ENCODE peak calls at places on chromosomes 6 and 20, in eight cellular contexts. B is GM12878, U is GM23338, R is Panc1, P is HCT116, A is SK-N-SH, Q is HepG2, T is K562. G is an unnamed sample.

GRCh38 chr6:17633465-17634188 is 33.5 kb downstream of the FAM8A1 start:
- DNase-seq in B (peak; percentile 11), U (no peak), R (no peak), P (no peak), A (no peak), Q (no peak), T (no peak), G (no peak)

GRCh38 chr6:140434761-140435160 is 1060.3 kb upstream of the CITED2 start:
- DNase-seq in B (no peak), U (no peak), R (no peak), P (no peak), A (no peak), Q (no peak), T (no peak), G (no peak)

GRCh38 chr6:81636930-81637568 is 115.4 kb downstream of the TENT5A start:
- DNase-seq in B (no peak), U (no peak), R (no peak), P (no peak), A (no peak), Q (peak; percentile 2), T (no peak), G (no peak)

GRCh38 chr20:64113444-64113775 is 6.0 kb upstream of the NPBWR2 start:
- DNase-seq in B (no peak), U (no peak), R (no peak), P (no peak), A (peak; percentile 9), Q (no peak), T (no peak), G (no peak)

GRCh38 chr20:57560554-57561355 is at the start of gene PCK1:
- DNase-seq in B (no peak), U (no peak), R (no peak), P (no peak), A (no peak), Q (peak; percentile 89), T (peak; percentile 86), G (no peak)

GRCh38 chr6:19013011-19013410 is 625.9 kb downstream of the RNF144B start:
- DNase-seq in B (no peak), U (no peak), R (no peak), P (no peak), A (no peak), Q (no peak), T (no peak), G (no peak)

GRCh38 chr6:53894086-53894485 is 99.3 kb downstream of the LRRC1 start:
- DNase-seq in B (no peak), U (no peak), R (no peak), P (no peak), A (no peak), Q (no peak), T (peak; percentile 1), G (peak; percentile 4)

GRCh38 chr20:25238319-25239037 is 9.4 kb upstream of the PYGB start:
- DNase-seq in B (no peak), U (no peak), R (no peak), P (no peak), A (no peak), Q (no peak), T (no peak), G (no peak)

GRCh38 chr20:37198962-37199660 is 19.8 kb upstream of the MROH8 start:
- DNase-seq in B (no peak), U (no peak), R (no peak), P (no peak), A (no peak), Q (no peak), T (no peak), G (no peak)

GRCh38 chr6:42197574-42198362 is 3.0 kb upstream of the GUCA1B start:
- DNase-seq in B (no peak), U (no peak), R (no peak), P (no peak), A (no peak), Q (peak; percentile 81), T (peak; percentile 95), G (peak; percentile 14)

GRCh38 chr20:21031666-21032065 is 74.5 kb downstream of the LINC00237 start:
- DNase-seq in B (no peak), U (no peak), R (no peak), P (no peak), A (no peak), Q (peak; percentile 51), T (no peak), G (no peak)

GRCh38 chr6:147204060-147204785 is at the start of gene STXBP5:
- DNase-seq in B (no peak), U (peak; percentile 66), R (no peak), P (no peak), A (peak; percentile 66), Q (peak; percentile 22), T (peak; percentile 73), G (no peak)

GRCh38 chr6:3526962-3527796 is 70.3 kb upstream of the SLC22A23 start:
- DNase-seq in B (no peak), U (no peak), R (no peak), P (no peak), A (no peak), Q (no peak), T (no peak), G (no peak)

GRCh38 chr6:31952140-31952805 is 6.4 kb downstream of the CFB start:
- DNase-seq in B (no peak), U (peak; percentile 73), R (no peak), P (no peak), A (peak; percentile 75), Q (peak; percentile 71), T (peak; percentile 71), G (no peak)
- TF ChIP-seq POLR2AphosphoS5 in B (no peak), U (no peak), R (no peak), P (no peak), A (no peak), Q (peak; percentile 57), T (no peak), G (no peak)

GRCh38 chr6:111219785-111220184 is 132.5 kb downstream of the SLC16A10 start:
- DNase-seq in B (no peak), U (no peak), R (no peak), P (no peak), A (no peak), Q (no peak), T (no peak), G (no peak)

GRCh38 chr6:111211411-111212030 is 124.2 kb downstream of the SLC16A10 start:
- DNase-seq in B (no peak), U (no peak), R (no peak), P (no peak), A (no peak), Q (no peak), T (peak; percentile 63), G (no peak)

GRCh38 chr6:111212625-111213024 is 125.3 kb downstream of the SLC16A10 start:
- DNase-seq in B (no peak), U (no peak), R (no peak), P (no peak), A (no peak), Q (no peak), T (no peak), G (no peak)

GRCh38 chr6:111210074-111210729 is 122.9 kb downstream of the SLC16A10 start:
- DNase-seq in B (peak; percentile 30), U (peak; percentile 86), R (peak; percentile 73), P (peak; percentile 45), A (peak; percentile 61), Q (peak; percentile 60), T (peak; percentile 62), G (no peak)

GRCh38 chr6:111215134-111215533 is 127.8 kb downstream of the SLC16A10 start:
- DNase-seq in B (no peak), U (no peak), R (no peak), P (no peak), A (no peak), Q (no peak), T (no peak), G (no peak)
- TF ChIP-seq REST in B (no peak), U (no peak), R (no peak), P (no peak), A (no peak), Q (no peak), T (no peak), G (no peak)

GRCh38 chr6:110328231-110328630 is 29.9 kb downstream of the METTL24 start:
- DNase-seq in B (no peak), U (no peak), R (no peak), P (no peak), A (no peak), Q (no peak), T (no peak), G (no peak)

GRCh38 chr6:110322151-110323003 is 35.8 kb downstream of the METTL24 start:
- DNase-seq in B (no peak), U (peak; percentile 20), R (no peak), P (no peak), A (no peak), Q (no peak), T (no peak), G (no peak)

GRCh38 chr6:110323004-110323657 is 35.0 kb downstream of the METTL24 start:
- DNase-seq in B (no peak), U (peak; percentile 45), R (no peak), P (no peak), A (no peak), Q (no peak), T (no peak), G (no peak)

GRCh38 chr6:110326609-110327008 is 31.5 kb downstream of the METTL24 start:
- DNase-seq in B (no peak), U (no peak), R (no peak), P (no peak), A (no peak), Q (no peak), T (no peak), G (no peak)

DNA sequence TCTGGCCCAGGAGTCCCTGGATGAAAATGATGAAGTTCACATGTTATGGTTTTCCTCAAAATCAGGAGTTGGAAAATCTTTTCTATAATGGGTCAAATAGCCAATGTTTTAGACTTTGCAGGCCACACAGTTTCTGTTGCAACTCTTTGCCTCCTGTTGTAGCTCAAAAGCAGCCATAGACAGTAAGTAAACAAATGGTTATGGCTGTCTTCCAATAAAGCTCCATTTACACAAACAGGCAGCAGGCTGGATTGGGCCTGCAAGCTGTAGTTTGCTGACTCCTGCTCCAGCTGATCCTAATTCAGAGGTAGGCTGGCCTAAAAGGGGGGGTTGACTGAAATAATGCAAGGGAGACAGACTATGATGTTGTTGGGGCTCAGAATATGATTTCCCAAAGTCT is 33.0 kb downstream of the METTL24 start:
- DNase-seq in B (no peak), U (no peak), R (no peak), P (no peak), A (no peak), Q (peak; percentile 46), T (no peak), G (no peak)
- TF ChIP-seq POLR2AphosphoS5 in B (no peak), U (no peak), R (no peak), P (no peak), A (no peak), Q (no peak), T (no peak), G (no peak)

GRCh38 chr20:7708782-7709181 is 231.5 kb downstream of the HAO1 start:
- DNase-seq in B (no peak), U (no peak), R (no peak), P (no peak), A (no peak), Q (no peak), T (no peak), G (no peak)

GRCh38 chr20:7702141-7702540 is 238.1 kb downstream of the HAO1 start:
- DNase-seq in B (no peak), U (no peak), R (no peak), P (no peak), A (no peak), Q (no peak), T (no peak), G (no peak)

GRCh38 chr20:7703436-7703835 is 236.8 kb downstream of the HAO1 start:
- DNase-seq in B (no peak), U (no peak), R (no peak), P (no peak), A (no peak), Q (no peak), T (no peak), G (no peak)

GRCh38 chr20:7708112-7708511 is 232.1 kb downstream of the HAO1 start:
- DNase-seq in B (no peak), U (no peak), R (no peak), P (no peak), A (no peak), Q (no peak), T (no peak), G (no peak)

GRCh38 chr20:7704021-7704420 is 236.2 kb downstream of the HAO1 start:
- DNase-seq in B (no peak), U (no peak), R (no peak), P (no peak), A (no peak), Q (no peak), T (no peak), G (no peak)
- TF ChIP-seq REST in B (no peak), U (no peak), R (no peak), P (no peak), A (no peak), Q (no peak), T (no peak), G (no peak)